ENCODE peak calls at places on chromosomes 3 and 15, in eight cellular contexts. F, L, N, Q, I, M, U and A are unnamed samples.

GRCh38 chr3:139117136-139117675 is 72.5 kb upstream of the PRR23C start:
- DNase-seq in F (no peak), L (no peak), N (no peak), Q (no peak), I (no peak), M (no peak), U (peak), A (no peak)

GRCh38 chr3:136380530-136380929 is 130.4 kb downstream of the PCCB start:
- DNase-seq in F (no peak), L (no peak), N (no peak), Q (no peak), I (no peak), M (no peak), U (no peak), A (no peak)

GRCh38 chr15:51377038-51377761 is 35.7 kb downstream of the GLDN start:
- DNase-seq in F (peak), L (no peak), N (no peak), Q (peak), I (no peak), M (no peak), U (no peak), A (peak)

GRCh38 chr3:61315874-61316273 is 64.6 kb upstream of the FHIT start:
- DNase-seq in F (peak), L (no peak), N (no peak), Q (no peak), I (no peak), M (no peak), U (peak), A (no peak)

GRCh38 chr3:52200981-52201679 is 3.2 kb downstream of the ALAS1 start:
- DNase-seq in F (no peak), L (no peak), N (no peak), Q (no peak), I (no peak), M (no peak), U (no peak), A (no peak)

GRCh38 chr3:147413712-147414325 is 4.7 kb downstream of the ZIC1 start:
- DNase-seq in F (peak), L (no peak), N (no peak), Q (no peak), I (no peak), M (no peak), U (no peak), A (no peak)

GRCh38 chr15:70323111-70323851 is 225.6 kb upstream of the TLE3 start:
- DNase-seq in F (peak), L (peak), N (no peak), Q (no peak), I (no peak), M (peak), U (no peak), A (no peak)

GRCh38 chr3:64351713-64352595 is 126.7 kb upstream of the PRICKLE2 start:
- DNase-seq in F (no peak), L (peak), N (no peak), Q (no peak), I (no peak), M (no peak), U (no peak), A (no peak)

GRCh38 chr3:110795163-110795562 is 276.5 kb upstream of the NECTIN3 start:
- DNase-seq in F (no peak), L (no peak), N (no peak), Q (no peak), I (no peak), M (no peak), U (no peak), A (no peak)

GRCh38 chr3:47022540-47023161 is 43.2 kb downstream of the NBEAL2 start:
- DNase-seq in F (peak), L (no peak), N (no peak), Q (no peak), I (no peak), M (no peak), U (no peak), A (no peak)

GRCh38 chr15:86650084-86650483 is 570.4 kb downstream of the AGBL1 start:
- DNase-seq in F (no peak), L (no peak), N (no peak), Q (no peak), I (peak), M (no peak), U (peak), A (no peak)

GRCh38 chr15:92650256-92650655 is 5.3 kb downstream of the FAM174B start:
- DNase-seq in F (no peak), L (peak), N (peak), Q (no peak), I (no peak), M (no peak), U (no peak), A (no peak)

GRCh38 chr3:100399341-100400071 is 1.4 kb downstream of the TOMM70 start:
- DNase-seq in F (no peak), L (no peak), N (no peak), Q (no peak), I (no peak), M (no peak), U (no peak), A (no peak)

GRCh38 chr3:128794067-128794768 is 68.2 kb downstream of the RAB7A start:
- DNase-seq in F (peak), L (no peak), N (no peak), Q (peak), I (peak), M (no peak), U (peak), A (no peak)